ENCODE peak calls at places on chromosomes 13 and 19, in seven cellular contexts. One of them, this sample, is unnamed.

GRCh38 chr13:80469841-80470378 is 129.0 kb upstream of the SPRY2 start:
- DNase-seq in HEK293T: no peak
- DNase-seq in endothelial cell of umbilical vein: peak
- DNase-seq in NCI-H1092 treated with DMSO at 0.1 percent for 48 hours: no peak
- DNase-seq in CD8-positive, alpha-beta T cell: no peak
- DNase-seq in SHP77: no peak
- DNase-seq in KBM-7: no peak
- DNase-seq in this sample: no peak

GRCh38 chr13:80881495-80882482 is 540.9 kb upstream of the SPRY2 start:
- DNase-seq in SHP77: peak
- DNase-seq in NCI-H1092 treated with DMSO at 0.1 percent for 48 hours: peak
- DNase-seq in KBM-7: no peak
- DNase-seq in CD8-positive, alpha-beta T cell: no peak
- DNase-seq in endothelial cell of umbilical vein: peak
- DNase-seq in HEK293T: peak
- DNase-seq in this sample: no peak

GRCh38 chr13:33213797-33214196 is 71.8 kb downstream of the STARD13 start:
- DNase-seq in KBM-7: no peak
- DNase-seq in SHP77: no peak
- DNase-seq in CD8-positive, alpha-beta T cell: no peak
- DNase-seq in NCI-H1092 treated with DMSO at 0.1 percent for 48 hours: no peak
- DNase-seq in endothelial cell of umbilical vein: no peak
- DNase-seq in HEK293T: no peak
- DNase-seq in this sample: no peak

GRCh38 chr19:55609326-55609725 is 3.9 kb downstream of the ZNF865 start:
- DNase-seq in endothelial cell of umbilical vein: no peak
- DNase-seq in NCI-H1092 treated with DMSO at 0.1 percent for 48 hours: no peak
- DNase-seq in KBM-7: no peak
- DNase-seq in SHP77: no peak
- DNase-seq in CD8-positive, alpha-beta T cell: no peak
- DNase-seq in HEK293T: no peak
- DNase-seq in this sample: no peak

GRCh38 chr19:20359933-20360720 is 193.1 kb downstream of the ZNF486 start:
- DNase-seq in KBM-7: no peak
- DNase-seq in endothelial cell of umbilical vein: no peak
- DNase-seq in SHP77: no peak
- DNase-seq in NCI-H1092 treated with DMSO at 0.1 percent for 48 hours: peak
- DNase-seq in HEK293T: no peak
- DNase-seq in CD8-positive, alpha-beta T cell: no peak
- DNase-seq in this sample: peak

GRCh38 chr19:37738371-37738770 is 18.8 kb upstream of the ZNF607 start:
- DNase-seq in NCI-H1092 treated with DMSO at 0.1 percent for 48 hours: no peak
- DNase-seq in endothelial cell of umbilical vein: no peak
- DNase-seq in KBM-7: no peak
- DNase-seq in SHP77: no peak
- DNase-seq in HEK293T: no peak
- DNase-seq in CD8-positive, alpha-beta T cell: no peak
- DNase-seq in this sample: no peak

GRCh38 chr19:55986487-55986886 is at the start of gene NLRP5:
- DNase-seq in NCI-H1092 treated with DMSO at 0.1 percent for 48 hours: no peak
- DNase-seq in SHP77: no peak
- DNase-seq in CD8-positive, alpha-beta T cell: no peak
- DNase-seq in KBM-7: no peak
- DNase-seq in endothelial cell of umbilical vein: no peak
- DNase-seq in HEK293T: no peak
- DNase-seq in this sample: no peak

GRCh38 chr13:30968734-30969335 is 36.4 kb downstream of the TEX26 start:
- DNase-seq in CD8-positive, alpha-beta T cell: no peak
- DNase-seq in NCI-H1092 treated with DMSO at 0.1 percent for 48 hours: no peak
- DNase-seq in SHP77: no peak
- DNase-seq in KBM-7: no peak
- DNase-seq in HEK293T: no peak
- DNase-seq in endothelial cell of umbilical vein: no peak
- DNase-seq in this sample: no peak

GRCh38 chr13:27973291-27973690 is 4.2 kb upstream of the CDX2 start:
- DNase-seq in SHP77: no peak
- DNase-seq in KBM-7: no peak
- DNase-seq in NCI-H1092 treated with DMSO at 0.1 percent for 48 hours: no peak
- DNase-seq in CD8-positive, alpha-beta T cell: no peak
- DNase-seq in HEK293T: peak
- DNase-seq in endothelial cell of umbilical vein: no peak
- DNase-seq in this sample: no peak

GRCh38 chr19:54343868-54344267 is 4.9 kb upstream of the LILRA4 start:
- DNase-seq in SHP77: no peak
- DNase-seq in CD8-positive, alpha-beta T cell: no peak
- DNase-seq in KBM-7: no peak
- DNase-seq in HEK293T: no peak
- DNase-seq in endothelial cell of umbilical vein: no peak
- DNase-seq in NCI-H1092 treated with DMSO at 0.1 percent for 48 hours: no peak
- DNase-seq in this sample: no peak

GRCh38 chr19:19475845-19476828 is 39.2 kb downstream of the TSSK6 start:
- DNase-seq in CD8-positive, alpha-beta T cell: no peak
- DNase-seq in SHP77: no peak
- DNase-seq in HEK293T: peak
- DNase-seq in NCI-H1092 treated with DMSO at 0.1 percent for 48 hours: no peak
- DNase-seq in endothelial cell of umbilical vein: no peak
- DNase-seq in KBM-7: no peak
- DNase-seq in this sample: no peak

GRCh38 chr13:85163063-85163462 is 636.2 kb downstream of the SLITRK6 start:
- DNase-seq in SHP77: no peak
- DNase-seq in endothelial cell of umbilical vein: no peak
- DNase-seq in NCI-H1092 treated with DMSO at 0.1 percent for 48 hours: no peak
- DNase-seq in HEK293T: no peak
- DNase-seq in CD8-positive, alpha-beta T cell: no peak
- DNase-seq in KBM-7: no peak
- DNase-seq in this sample: no peak

This sample was measured in SK-N-SH.